ENCODE peak calls at places on chromosomes 3 and 15, in eight cellular contexts. G, W, O, R, D, E, K and J are unnamed samples.

GRCh38 chr15:90981681-90982080 is 12.7 kb downstream of the PRC1 start:
- DNase-seq in G (no peak), W (no peak), O (no peak), R (no peak), D (no peak), E (no peak), K (no peak), J (no peak)

GRCh38 chr3:186930639-186931486 is 537 bp downstream of the ST6GAL1 start:
- DNase-seq in G (peak; percentile 37), W (peak; percentile 22), O (peak; percentile 72), R (peak; percentile 91), D (peak; percentile 87), E (peak; percentile 73), K (peak; percentile 50), J (peak; percentile 97)

GRCh38 chr3:185763347-185764010 is 61.4 kb downstream of the IGF2BP2 start:
- DNase-seq in G (no peak), W (no peak), O (no peak), R (no peak), D (no peak), E (no peak), K (no peak), J (no peak)

GRCh38 chr15:99052205-99052604 is 44.6 kb upstream of the PGPEP1L start:
- DNase-seq in G (no peak), W (no peak), O (no peak), R (no peak), D (no peak), E (no peak), K (no peak), J (no peak)

GRCh38 chr3:88000853-88001252 is 58.0 kb downstream of the CGGBP1 start:
- DNase-seq in G (no peak), W (no peak), O (peak; percentile 18), R (no peak), D (peak; percentile 25), E (peak; percentile 5), K (no peak), J (peak; percentile 78)

GRCh38 chr3:11514191-11514770 is 129.4 kb downstream of the VGLL4 start:
- DNase-seq in G (peak; percentile 34), W (no peak), O (peak; percentile 88), R (no peak), D (no peak), E (no peak), K (no peak), J (peak; percentile 45)

GRCh38 chr3:54345976-54346375 is 223.6 kb downstream of the CACNA2D3 start:
- DNase-seq in G (no peak), W (no peak), O (no peak), R (no peak), D (no peak), E (peak; percentile 13), K (no peak), J (no peak)

GRCh38 chr3:53062905-53063304 is 17.0 kb upstream of the SFMBT1 start:
- DNase-seq in G (no peak), W (no peak), O (no peak), R (no peak), D (no peak), E (no peak), K (no peak), J (no peak)

GRCh38 chr3:119294402-119294888 is 262 bp downstream of the ARHGAP31 start:
- DNase-seq in G (no peak), W (peak; percentile 31), O (peak; percentile 71), R (peak; percentile 72), D (no peak), E (peak; percentile 58), K (peak; percentile 65), J (peak; percentile 58)

GRCh38 chr3:45546636-45547201 is 47.8 kb upstream of the LIMD1 start:
- DNase-seq in G (no peak), W (no peak), O (no peak), R (no peak), D (peak; percentile 79), E (peak; percentile 32), K (peak; percentile 12), J (peak; percentile 36)

GRCh38 chr15:72770673-72771328 is 12.8 kb downstream of the ADPGK start:
- DNase-seq in G (no peak), W (no peak), O (no peak), R (no peak), D (no peak), E (no peak), K (no peak), J (no peak)

GRCh38 chr3:77835916-77836315 is 796.0 kb downstream of the ROBO2 start:
- DNase-seq in G (no peak), W (no peak), O (no peak), R (no peak), D (no peak), E (no peak), K (no peak), J (no peak)

GRCh38 chr3:149621218-149622005 is 36.4 kb downstream of the WWTR1 start:
- DNase-seq in G (no peak), W (no peak), O (peak; percentile 96), R (no peak), D (no peak), E (no peak), K (no peak), J (no peak)

GRCh38 chr15:70160803-70161565 is 63.3 kb upstream of the TLE3 start:
- DNase-seq in G (no peak), W (no peak), O (no peak), R (no peak), D (no peak), E (no peak), K (no peak), J (no peak)

GRCh38 chr3:159770998-159771397 is 217.6 kb upstream of the IL12A start:
- DNase-seq in G (no peak), W (no peak), O (no peak), R (no peak), D (no peak), E (no peak), K (no peak), J (no peak)

GRCh38 chr3:73787620-73788019 is 162.9 kb upstream of the PDZRN3 start:
- DNase-seq in G (no peak), W (no peak), O (no peak), R (no peak), D (no peak), E (no peak), K (no peak), J (no peak)

GRCh38 chr3:132380979-132381944 is 36.0 kb upstream of the DNAJC13 start:
- DNase-seq in G (no peak), W (no peak), O (no peak), R (no peak), D (no peak), E (no peak), K (no peak), J (no peak)

GRCh38 chr3:40885423-40885822 is 313.9 kb upstream of the CTNNB1 start:
- DNase-seq in G (no peak), W (no peak), O (no peak), R (no peak), D (no peak), E (no peak), K (no peak), J (no peak)

GRCh38 chr3:117814975-117815374 is 1105.4 kb downstream of the TUSC7 start:
- DNase-seq in G (no peak), W (no peak), O (no peak), R (no peak), D (no peak), E (no peak), K (no peak), J (no peak)

GRCh38 chr3:138174421-138175122 is at the start of gene DBR1:
- DNase-seq in G (peak; percentile 67), W (peak; percentile 46), O (peak; percentile 91), R (peak; percentile 93), D (peak; percentile 66), E (peak; percentile 74), K (peak; percentile 65), J (peak; percentile 88)

GRCh38 chr3:15809313-15809712 is 11.5 kb upstream of the ANKRD28 start:
- DNase-seq in G (no peak), W (no peak), O (no peak), R (no peak), D (no peak), E (no peak), K (no peak), J (no peak)

GRCh38 chr3:74426571-74426970 is 187.9 kb downstream of the CNTN3 start:
- DNase-seq in G (no peak), W (no peak), O (no peak), R (no peak), D (no peak), E (no peak), K (no peak), J (no peak)

GRCh38 chr15:79170256-79170664 is 79.7 kb upstream of the RASGRF1 start:
- DNase-seq in G (no peak), W (no peak), O (peak; percentile 48), R (no peak), D (no peak), E (no peak), K (no peak), J (no peak)

GRCh38 chr15:101092186-101092866 is 159.5 kb downstream of the CHSY1 start:
- DNase-seq in G (no peak), W (no peak), O (no peak), R (no peak), D (no peak), E (no peak), K (no peak), J (no peak)

GRCh38 chr15:51290720-51291119 is 47.7 kb downstream of the CYP19A1 start:
- DNase-seq in G (no peak), W (no peak), O (no peak), R (no peak), D (no peak), E (no peak), K (no peak), J (no peak)

GRCh38 chr15:83911345-83911744 is 257.4 kb downstream of the ADAMTSL3 start:
- DNase-seq in G (no peak), W (no peak), O (no peak), R (no peak), D (no peak), E (no peak), K (no peak), J (no peak)

GRCh38 chr15:78368671-78369070 is 28.5 kb downstream of the CRABP1 start:
- DNase-seq in G (no peak), W (no peak), O (no peak), R (no peak), D (no peak), E (peak; percentile 50), K (no peak), J (no peak)

GRCh38 chr3:111227216-111227615 is 155.6 kb downstream of the NECTIN3 start:
- DNase-seq in G (no peak), W (no peak), O (peak; percentile 90), R (no peak), D (no peak), E (no peak), K (no peak), J (no peak)

GRCh38 chr3:17030438-17030837 is 145.7 kb downstream of the PLCL2 start:
- DNase-seq in G (no peak), W (no peak), O (no peak), R (no peak), D (no peak), E (no peak), K (no peak), J (no peak)

GRCh38 chr15:78739206-78739605 is 72.1 kb downstream of the ADAMTS7 start:
- DNase-seq in G (no peak), W (no peak), O (no peak), R (no peak), D (no peak), E (no peak), K (no peak), J (no peak)

GRCh38 chr3:29695201-29695904 is 414.5 kb downstream of the RBMS3 start:
- DNase-seq in G (no peak), W (no peak), O (peak; percentile 63), R (no peak), D (no peak), E (no peak), K (no peak), J (no peak)

GRCh38 chr15:81015595-81016252 is 15.0 kb downstream of the TLNRD1 start:
- DNase-seq in G (no peak), W (no peak), O (no peak), R (no peak), D (no peak), E (no peak), K (no peak), J (no peak)

GRCh38 chr3:46927718-46928073 is 48.8 kb downstream of the CCDC12 start:
- DNase-seq in G (no peak), W (no peak), O (no peak), R (no peak), D (no peak), E (no peak), K (no peak), J (no peak)

GRCh38 chr3:12489832-12490231 is 5.6 kb downstream of the TSEN2 start:
- DNase-seq in G (no peak), W (no peak), O (no peak), R (no peak), D (no peak), E (no peak), K (no peak), J (no peak)